ENCODE peak calls at places on chromosomes 12 and 14, in ten cellular contexts. H is DMS153; W is T-helper 22 cell; C is NCI-H1105 treated with DMSO at 0.1 percent for 48 hours; F is left cardiac atrium; L is Caki2; X is sciatic nerve; M is effector memory CD4-positive, alpha-beta T cell; Y is hippocampal formation; G is NCI-H345. Q is an unnamed sample.

GRCh38 chr12:54032627-54033100 is at the start of gene HOXC5:
- DNase-seq in H (no peak), W (no peak), C (peak; percentile 77), F (no peak), L (peak; percentile 76), X (peak; percentile 89), M (peak; percentile 24), Y (peak; percentile 12), G (peak; percentile 70), Q (peak; percentile 38)

GRCh38 chr12:4107436-4107878 is 166.1 kb upstream of the CCND2 start:
- DNase-seq in H (no peak), W (peak; percentile 57), C (no peak), F (no peak), L (peak; percentile 33), X (no peak), M (peak; percentile 66), Y (no peak), G (no peak), Q (peak; percentile 55)

GRCh38 chr12:57276935-57277563 is 26.1 kb upstream of the STAC3 start:
- DNase-seq in H (no peak), W (no peak), C (no peak), F (no peak), L (peak; percentile 38), X (no peak), M (no peak), Y (no peak), G (peak; percentile 2), Q (no peak)

GRCh38 chr14:73634333-73634833 is 10.4 kb upstream of the DNAL1 start:
- DNase-seq in H (peak; percentile 8), W (no peak), C (peak; percentile 46), F (no peak), L (no peak), X (no peak), M (no peak), Y (no peak), G (peak; percentile 61), Q (peak; percentile 55)

GRCh38 chr12:93733358-93733757 is 56.2 kb downstream of the CRADD start:
- DNase-seq in H (no peak), W (no peak), C (no peak), F (no peak), L (no peak), X (no peak), M (no peak), Y (no peak), G (no peak), Q (peak; percentile 31)

GRCh38 chr12:30769802-30770201 is 15.1 kb upstream of the CAPRIN2 start:
- DNase-seq in H (no peak), W (no peak), C (no peak), F (no peak), L (no peak), X (no peak), M (no peak), Y (no peak), G (no peak), Q (no peak)

GRCh38 chr12:63150255-63151060 is 543 bp downstream of the AVPR1A start:
- DNase-seq in H (peak; percentile 43), W (no peak), C (no peak), F (peak; percentile 22), L (no peak), X (no peak), M (no peak), Y (no peak), G (peak; percentile 64), Q (peak; percentile 3)

GRCh38 chr12:115661103-115661502 is 616.4 kb downstream of the MED13L start:
- DNase-seq in H (no peak), W (no peak), C (no peak), F (peak; percentile 24), L (no peak), X (no peak), M (no peak), Y (no peak), G (no peak), Q (peak; percentile 32)

GRCh38 chr12:43551271-43551970 is 582 bp downstream of the ADAMTS20 start:
- DNase-seq in H (no peak), W (no peak), C (no peak), F (no peak), L (no peak), X (no peak), M (no peak), Y (no peak), G (no peak), Q (no peak)

GRCh38 chr14:77641534-77642341 is 25.3 kb upstream of the SPTLC2 start:
- DNase-seq in H (peak; percentile 37), W (peak; percentile 11), C (no peak), F (peak; percentile 91), L (no peak), X (peak; percentile 86), M (peak; percentile 30), Y (peak; percentile 28), G (no peak), Q (peak; percentile 83)

GRCh38 chr12:14774944-14775651 is 28.2 kb downstream of the WBP11 start:
- DNase-seq in H (no peak), W (no peak), C (no peak), F (peak; percentile 58), L (peak; percentile 54), X (peak; percentile 73), M (no peak), Y (peak; percentile 21), G (no peak), Q (peak; percentile 40)

GRCh38 chr12:89539425-89540117 is 13.7 kb upstream of the POC1B start:
- DNase-seq in H (no peak), W (no peak), C (no peak), F (no peak), L (no peak), X (no peak), M (no peak), Y (no peak), G (no peak), Q (no peak)

GRCh38 chr12:3564411-3564810 is 73.4 kb downstream of the PRMT8 start:
- DNase-seq in H (no peak), W (no peak), C (no peak), F (no peak), L (peak; percentile 3), X (peak; percentile 5), M (no peak), Y (no peak), G (no peak), Q (no peak)

GRCh38 chr12:92624236-92624635 is 78.6 kb upstream of the PLEKHG7 start:
- DNase-seq in H (no peak), W (no peak), C (no peak), F (no peak), L (peak; percentile 41), X (no peak), M (no peak), Y (no peak), G (no peak), Q (no peak)

GRCh38 chr14:32648434-32648833 is 290.2 kb upstream of the NPAS3 start:
- DNase-seq in H (no peak), W (no peak), C (no peak), F (no peak), L (no peak), X (no peak), M (no peak), Y (no peak), G (no peak), Q (no peak)

GRCh38 chr14:60721331-60722162 is 2.6 kb downstream of the SIX4 start:
- DNase-seq in H (peak; percentile 19), W (peak; percentile 52), C (peak; percentile 48), F (peak; percentile 46), L (no peak), X (peak; percentile 64), M (peak; percentile 20), Y (no peak), G (no peak), Q (peak; percentile 6)

GRCh38 chr14:77376380-77376770 is 519 bp downstream of the TMED8 start:
- DNase-seq in H (no peak), W (peak; percentile 3), C (no peak), F (peak; percentile 22), L (no peak), X (peak; percentile 59), M (peak; percentile 9), Y (no peak), G (peak; percentile 44), Q (no peak)

GRCh38 chr12:56571131-56571530 is 49.5 kb downstream of the RBMS2 start:
- DNase-seq in H (no peak), W (no peak), C (no peak), F (no peak), L (no peak), X (no peak), M (no peak), Y (no peak), G (no peak), Q (no peak)

GRCh38 chr14:40354754-40355153 is 922.5 kb upstream of the FBXO33 start:
- DNase-seq in H (no peak), W (no peak), C (no peak), F (no peak), L (no peak), X (no peak), M (no peak), Y (no peak), G (no peak), Q (no peak)

GRCh38 chr14:68497016-68497415 is 295.9 kb downstream of the ZFP36L1 start:
- DNase-seq in H (no peak), W (no peak), C (no peak), F (no peak), L (no peak), X (no peak), M (no peak), Y (no peak), G (no peak), Q (no peak)

GRCh38 chr12:7151532-7151931 is 21.4 kb downstream of the CLSTN3 start:
- DNase-seq in H (no peak), W (no peak), C (no peak), F (no peak), L (no peak), X (no peak), M (no peak), Y (no peak), G (no peak), Q (no peak)

GRCh38 chr12:124363376-124363965 is 68.6 kb downstream of the RFLNA start:
- DNase-seq in H (no peak), W (no peak), C (no peak), F (no peak), L (no peak), X (no peak), M (no peak), Y (no peak), G (no peak), Q (no peak)

GRCh38 chr12:131830335-131831020 is 2.3 kb downstream of the MMP17 start:
- DNase-seq in H (peak; percentile 67), W (no peak), C (peak; percentile 71), F (peak; percentile 82), L (peak; percentile 84), X (peak; percentile 90), M (peak; percentile 11), Y (peak; percentile 67), G (peak; percentile 80), Q (peak; percentile 74)

GRCh38 chr12:92899388-92900001 is 29.6 kb downstream of the EEA1 start:
- DNase-seq in H (no peak), W (no peak), C (no peak), F (peak; percentile 84), L (peak; percentile 73), X (peak; percentile 81), M (no peak), Y (peak; percentile 26), G (no peak), Q (peak; percentile 39)

GRCh38 chr12:42259699-42260098 is 21.7 kb upstream of the YAF2 start:
- DNase-seq in H (no peak), W (no peak), C (no peak), F (no peak), L (no peak), X (no peak), M (no peak), Y (no peak), G (no peak), Q (no peak)

GRCh38 chr12:38811814-38812356 is 93.5 kb downstream of the CPNE8 start:
- DNase-seq in H (no peak), W (no peak), C (no peak), F (no peak), L (no peak), X (no peak), M (no peak), Y (no peak), G (no peak), Q (no peak)

GRCh38 chr14:73248294-73248868 is 11.1 kb downstream of the PAPLN start:
- DNase-seq in H (no peak), W (no peak), C (no peak), F (no peak), L (peak; percentile 75), X (no peak), M (no peak), Y (no peak), G (no peak), Q (no peak)

GRCh38 chr12:55996715-55997534 is at the start of gene SUOX:
- DNase-seq in H (peak; percentile 87), W (no peak), C (peak; percentile 74), F (peak; percentile 98), L (peak; percentile 98), X (peak; percentile 96), M (peak; percentile 9), Y (peak; percentile 97), G (peak; percentile 89), Q (peak; percentile 97)